ENCODE peak calls at places on chromosomes 1 and 21, in four cellular contexts. M is left lung, J is lower lobe of right lung, G is A673. U is an unnamed sample.

GRCh38 chr1:244346972-244347618 is 104.6 kb downstream of the ADSS2 start:
- DNase-seq in M (no peak), J (no peak), G (no peak), U (no peak)

GRCh38 chr1:111990878-111991760 is 1.7 kb upstream of the KCND3 start:
- DNase-seq in G (peak), M (peak), J (peak), U (peak)

GRCh38 chr21:33070921-33071877 is 1.3 kb downstream of the OLIG1 start:
- DNase-seq in G (peak), J (no peak), M (no peak), U (no peak)

GRCh38 chr1:58739851-58740466 is 40.1 kb upstream of the MYSM1 start:
- DNase-seq in M (no peak), G (peak), J (no peak), U (no peak)

GRCh38 chr1:201253906-201254624 is 29.2 kb upstream of the PKP1 start:
- DNase-seq in G (no peak), M (no peak), J (no peak), U (no peak)

GRCh38 chr1:202587859-202588480 is 122.3 kb downstream of the SYT2 start:
- DNase-seq in G (no peak), M (no peak), J (no peak), U (no peak)

GRCh38 chr1:16246961-16247360 is 10.0 kb upstream of the CPLANE2 start:
- DNase-seq in J (no peak), M (no peak), G (no peak), U (no peak)

GRCh38 chr1:58762806-58763205 is 21.0 kb downstream of the JUN start:
- DNase-seq in M (no peak), J (no peak), G (no peak), U (no peak)

GRCh38 chr1:6979003-6979577 is 193.8 kb downstream of the CAMTA1 start:
- DNase-seq in J (no peak), G (no peak), M (no peak), U (peak)

GRCh38 chr1:97308131-97308530 is 586.5 kb downstream of the PTBP2 start:
- DNase-seq in M (no peak), G (no peak), J (no peak), U (no peak)

GRCh38 chr1:72063364-72063763 is 219.0 kb downstream of the NEGR1 start:
- DNase-seq in M (no peak), G (no peak), J (no peak), U (no peak)

GRCh38 chr1:52669696-52670095 is 28.5 kb downstream of the COA7 start:
- DNase-seq in J (no peak), G (no peak), M (no peak), U (no peak)

GRCh38 chr21:36065497-36066036 is 4.3 kb upstream of the CBR1 start:
- DNase-seq in G (peak), M (no peak), J (no peak), U (no peak)

GRCh38 chr1:44594871-44595735 is 79.2 kb downstream of the TMEM53 start:
- DNase-seq in G (peak), M (peak), J (peak), U (peak)

GRCh38 chr1:204162498-204163074 is 3.6 kb downstream of the REN start:
- DNase-seq in J (peak), G (peak), M (peak), U (peak)

GRCh38 chr1:188937965-188938551 is 1539.6 kb downstream of the BRINP3 start:
- DNase-seq in J (no peak), M (no peak), G (peak), U (no peak)

GRCh38 chr1:58983159-58983558 is 199.3 kb upstream of the JUN start:
- DNase-seq in J (no peak), G (peak), M (no peak), U (no peak)

GRCh38 chr1:112508242-112509004 is at the start of gene WNT2B:
- DNase-seq in G (peak), J (peak), M (no peak), U (peak)

GRCh38 chr1:98315309-98315708 is 346.2 kb upstream of the SNX7 start:
- DNase-seq in J (no peak), G (no peak), M (no peak), U (no peak)

GRCh38 chr1:204075890-204076837 is 3.2 kb downstream of the SOX13 start:
- DNase-seq in M (no peak), G (no peak), J (no peak), U (peak)

GRCh38 chr1:183968386-183968785 is 69.1 kb downstream of the COLGALT2 start:
- DNase-seq in M (no peak), J (no peak), G (peak), U (no peak)

GRCh38 chr1:230301820-230302219 is 124.3 kb downstream of the PGBD5 start:
- DNase-seq in J (no peak), M (no peak), G (no peak), U (no peak)

GRCh38 chr1:54615531-54616245 is 7.6 kb downstream of the FAM151A start:
- DNase-seq in J (no peak), M (no peak), G (no peak), U (no peak)

GRCh38 chr1:1893997-1894353 is 3.1 kb upstream of the GNB1 start:
- DNase-seq in G (no peak), M (no peak), J (no peak), U (no peak)

GRCh38 chr1:1892079-1892762 is 1.3 kb upstream of the GNB1 start:
- DNase-seq in G (no peak), J (no peak), M (no peak), U (no peak)

GRCh38 chr1:1891349-1892078 is 627 bp upstream of the GNB1 start:
- DNase-seq in M (peak), G (no peak), J (peak), U (peak)

GRCh38 chr1:1893291-1893985 is 2.6 kb upstream of the GNB1 start:
- DNase-seq in M (no peak), G (no peak), J (no peak), U (no peak)

GRCh38 chr1:1892763-1893120 is 1.9 kb upstream of the GNB1 start:
- DNase-seq in J (no peak), G (no peak), M (no peak), U (no peak)
- H3K4me3 ChIP-seq in J (no peak), G (no peak), M (no peak), U (peak)

DNA sequence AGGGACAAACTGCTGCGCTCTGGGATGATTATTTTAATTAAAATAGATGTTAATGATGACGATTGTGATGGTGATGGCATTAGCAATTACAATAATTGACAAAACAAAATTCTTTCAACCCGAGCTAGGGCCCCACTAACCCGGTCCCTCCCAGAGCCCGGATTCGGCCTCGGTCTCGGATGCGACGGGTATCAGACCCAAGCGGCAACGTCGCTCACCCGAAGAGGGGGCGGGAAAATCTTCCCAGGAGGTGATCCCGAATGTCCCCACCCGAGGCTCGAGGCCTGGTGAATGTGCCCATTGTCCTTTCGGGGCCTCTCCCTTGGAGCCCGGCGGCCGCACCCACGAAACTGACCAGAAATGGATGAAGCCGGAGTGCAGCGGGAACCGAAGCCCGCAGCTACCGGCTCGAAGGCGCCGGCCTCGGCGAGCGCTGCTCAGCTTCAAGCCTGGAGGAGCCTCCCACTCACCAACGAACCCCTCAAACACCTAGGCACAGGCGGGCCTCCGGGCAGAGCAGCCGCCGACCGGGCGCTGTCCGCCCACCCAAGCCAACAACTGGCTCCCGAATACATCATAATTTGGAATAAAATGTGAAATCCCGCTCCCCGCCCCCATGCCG is 1.2 kb downstream of the TAL1 start:
- DNase-seq in J (no peak), G (no peak), M (no peak), U (no peak)
- H3K27ac ChIP-seq in J (peak), G (no peak), M (peak), U (peak)

DNA sequence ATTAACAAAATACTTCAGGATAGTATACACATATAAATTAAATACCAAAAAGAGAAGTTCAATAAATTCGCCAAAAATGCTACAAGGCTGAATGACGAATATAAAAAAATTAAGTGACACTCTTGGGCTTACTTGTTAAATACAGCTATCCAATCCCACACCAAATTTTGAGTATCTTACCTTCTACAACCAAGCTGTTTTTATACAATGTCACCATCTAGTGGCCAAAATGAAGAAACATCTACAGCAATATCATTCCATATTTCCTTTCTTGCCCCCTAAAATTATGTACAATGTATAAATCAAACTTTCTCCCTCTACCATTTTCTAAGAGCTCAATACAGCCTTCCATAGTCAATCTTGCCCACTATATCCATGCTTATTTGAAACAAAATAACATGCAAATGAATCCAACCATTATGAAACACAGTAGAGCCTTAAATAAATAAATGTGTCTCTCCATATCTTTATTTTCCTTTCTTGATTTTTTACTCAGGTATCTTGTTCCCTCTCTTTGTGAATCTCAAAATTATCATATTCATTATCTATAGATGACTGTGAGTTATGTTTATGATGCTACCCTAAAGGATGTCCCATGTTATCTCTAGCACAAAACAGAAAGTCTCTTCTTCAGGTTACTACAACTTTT is 86.3 kb downstream of the ACBD6 start:
- DNase-seq in M (no peak), J (no peak), G (peak), U (no peak)
- TF ChIP-seq CTCF in M (peak), J (peak), G (peak), U (peak)

DNA sequence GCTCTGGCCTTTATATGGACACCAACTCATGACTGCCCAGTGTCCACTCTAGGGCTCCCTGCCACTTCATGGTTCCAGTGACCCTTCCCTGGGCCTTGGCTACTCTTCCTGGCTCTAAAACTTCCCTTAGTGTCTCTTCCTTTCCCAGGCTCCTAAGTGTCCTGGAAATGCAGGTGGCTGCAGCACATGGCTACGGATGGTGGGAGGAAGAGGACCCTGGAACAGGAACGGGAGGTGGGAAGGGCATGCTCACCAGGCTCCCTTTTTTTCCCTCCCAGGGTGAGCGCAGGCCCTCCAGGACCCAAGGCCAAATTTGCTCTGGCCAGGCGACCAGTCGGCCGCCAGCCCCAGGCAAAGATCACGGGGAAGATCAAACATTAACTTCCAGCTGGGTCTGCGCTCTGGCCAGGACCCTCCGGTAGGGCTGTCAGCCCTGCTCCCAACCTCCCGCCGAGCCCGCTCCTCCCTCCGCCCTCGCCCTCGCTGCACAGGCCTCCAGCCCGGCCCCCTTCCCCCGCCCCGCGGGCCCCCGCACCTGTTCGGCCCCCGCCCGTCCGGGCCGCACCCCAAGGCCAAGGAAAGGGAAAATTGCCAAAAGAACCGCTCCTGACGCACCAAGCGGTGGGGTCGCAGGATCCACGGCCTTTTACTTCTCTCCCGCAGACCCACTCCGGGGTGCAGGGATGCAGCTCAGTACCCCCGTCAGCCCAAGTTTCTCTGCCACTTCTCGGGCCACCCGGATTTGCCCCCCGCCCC is 955 bp downstream of the TCEA3 start:
- DNase-seq in J (peak), M (peak), G (no peak), U (peak)
- H3K4me3 ChIP-seq in J (peak), M (peak), G (peak), U (peak)

DNA sequence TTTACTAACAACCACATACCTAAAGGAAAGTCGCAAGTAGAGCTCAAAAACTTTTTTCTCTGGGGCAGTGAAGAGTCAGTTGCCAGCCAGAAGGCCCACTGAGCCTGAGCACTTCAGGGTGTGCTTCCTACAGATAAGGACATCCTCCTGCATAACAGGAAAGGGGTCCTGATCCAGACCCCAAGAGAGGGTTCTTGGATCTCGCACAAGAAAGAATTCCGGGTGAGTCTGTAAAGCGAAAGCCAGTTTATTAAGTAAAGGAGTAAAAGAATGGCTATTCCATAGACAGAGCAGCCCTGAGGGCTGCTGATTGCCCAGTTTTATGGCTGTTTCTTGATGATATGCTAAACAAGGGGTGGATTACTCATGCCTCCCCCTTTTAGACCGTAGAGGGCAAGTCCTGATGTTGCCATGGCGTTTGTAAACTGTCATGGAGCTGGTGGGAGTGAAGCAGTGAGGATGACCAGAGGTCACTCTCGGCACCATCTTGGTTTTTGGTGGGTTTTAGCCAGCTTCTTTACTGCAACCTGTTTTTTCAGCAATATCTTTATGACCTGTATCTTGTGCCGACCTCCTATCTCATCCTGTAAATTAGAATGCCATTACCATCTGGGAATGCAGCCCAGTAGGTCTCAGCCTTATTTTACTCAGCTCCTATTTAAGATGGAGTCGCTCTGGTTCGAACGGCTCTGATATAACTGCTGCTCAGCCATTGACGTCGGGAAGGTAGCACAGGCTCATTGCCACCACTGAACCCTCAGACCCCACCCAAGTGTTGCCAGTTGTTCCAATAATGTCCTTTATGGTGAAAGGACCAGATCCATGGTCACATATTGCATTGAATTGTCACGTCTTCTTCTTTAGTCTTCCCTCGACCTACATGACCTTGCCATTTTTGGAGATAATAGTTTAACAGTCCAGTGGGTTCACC is 96.6 kb upstream of the ERRFI1 start:
- DNase-seq in G (no peak), M (no peak), J (no peak), U (no peak)
- H3K27ac ChIP-seq in G (no peak), M (peak), J (peak), U (peak)

DNA sequence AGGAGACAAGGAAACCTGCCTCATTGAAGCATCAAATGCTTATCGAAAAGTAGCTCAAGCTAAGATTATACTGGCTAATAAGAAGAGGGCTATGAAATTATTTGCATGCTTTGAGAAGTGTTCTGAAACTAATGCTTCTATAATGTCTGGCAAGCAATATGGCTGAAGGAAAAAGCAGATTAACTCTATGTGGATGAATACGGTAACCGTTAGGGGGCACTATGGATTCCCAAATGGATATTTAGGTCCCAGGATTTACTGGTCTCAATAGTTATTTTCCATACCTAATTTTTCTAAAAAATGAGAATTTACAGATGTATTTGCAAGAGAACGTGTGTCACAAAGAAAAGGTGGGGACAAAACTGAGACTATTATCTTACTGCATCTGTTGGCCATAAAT is 34.6 kb upstream of the RRP15 start:
- DNase-seq in G (no peak), M (no peak), J (no peak), U (no peak)
- TF ChIP-seq CTCF in G (no peak), M (no peak), J (no peak), U (no peak)

GRCh38 chr1:80533178-80533577 is 1267.6 kb upstream of the ADGRL2 start:
- DNase-seq in G (no peak), J (no peak), M (no peak), U (no peak)
- H3K4me3 ChIP-seq in G (peak), J (no peak), M (no peak), U (no peak)

U was measured in upper lobe of right lung.